ENCODE peak calls at places on chromosomes 3 and 15, in eight cellular contexts. A is H9; T is OCI-LY7; Z is SK-N-MC; V is fibroblast of lung; E is CD8-positive, alpha-beta T cell; K is uterus; N is aorta. L is an unnamed sample.

GRCh38 chr15:48582472-48583235 is 62.9 kb downstream of the FBN1 start:
- DNase-seq in Z (no peak), A (no peak), K (no peak), V (peak), E (no peak), T (no peak), N (no peak), L (peak)

GRCh38 chr3:180059351-180059750 is 22.6 kb upstream of the PEX5L start:
- DNase-seq in T (no peak), A (no peak), Z (no peak), V (no peak), K (no peak), N (no peak), E (no peak), L (peak)

GRCh38 chr3:16183601-16184270 is 9.3 kb downstream of the GALNT15 start:
- DNase-seq in K (peak), Z (no peak), E (no peak), V (peak), N (no peak), A (no peak), T (no peak), L (peak)

GRCh38 chr15:83919319-83919830 is 265.5 kb downstream of the ADAMTSL3 start:
- DNase-seq in K (no peak), E (no peak), A (no peak), Z (no peak), T (no peak), V (no peak), N (no peak), L (no peak)

GRCh38 chr3:46971742-46972141 is 4.8 kb downstream of the CCDC12 start:
- DNase-seq in K (no peak), V (no peak), E (peak), A (no peak), Z (no peak), N (no peak), T (peak), L (no peak)

GRCh38 chr3:197241173-197241572 is 57.2 kb downstream of the DLG1 start:
- DNase-seq in A (no peak), Z (no peak), E (no peak), V (no peak), T (no peak), N (no peak), K (no peak), L (peak)

GRCh38 chr3:170914690-170915089 is 6.3 kb upstream of the EIF5A2 start:
- DNase-seq in A (no peak), E (no peak), V (no peak), T (no peak), K (no peak), Z (no peak), N (no peak), L (no peak)

GRCh38 chr3:159806412-159806811 is 182.2 kb upstream of the IL12A start:
- DNase-seq in T (no peak), A (no peak), V (peak), E (no peak), Z (no peak), K (peak), N (no peak), L (no peak)

GRCh38 chr3:68220832-68221231 is 566.4 kb upstream of the SUCLG2 start:
- DNase-seq in A (no peak), N (no peak), V (no peak), T (no peak), E (no peak), Z (no peak), K (no peak), L (no peak)

GRCh38 chr3:53841296-53841695 is 4.9 kb downstream of the CHDH start:
- DNase-seq in A (no peak), T (no peak), K (no peak), N (no peak), E (no peak), V (no peak), Z (no peak), L (no peak)

GRCh38 chr3:68560728-68561127 is 371.6 kb downstream of the TAFA4 start:
- DNase-seq in V (no peak), Z (no peak), K (no peak), A (no peak), N (no peak), T (no peak), E (no peak), L (no peak)

GRCh38 chr3:116059421-116060096 is 385.7 kb downstream of the LSAMP start:
- DNase-seq in V (peak), T (no peak), N (no peak), A (peak), Z (peak), K (no peak), E (no peak), L (peak)

GRCh38 chr3:31878231-31878838 is 102.7 kb downstream of the OSBPL10 start:
- DNase-seq in E (no peak), V (peak), A (no peak), K (no peak), T (no peak), Z (no peak), N (no peak), L (peak)

GRCh38 chr15:34656005-34656604 is 72.7 kb upstream of the GOLGA8B start:
- DNase-seq in K (no peak), V (no peak), N (no peak), A (no peak), Z (no peak), T (no peak), E (no peak), L (no peak)

GRCh38 chr3:165696496-165696895 is 140.7 kb downstream of the BCHE start:
- DNase-seq in V (no peak), E (no peak), T (no peak), A (no peak), Z (no peak), N (no peak), K (no peak), L (no peak)

GRCh38 chr3:46669191-46669999 is 24.1 kb downstream of the ALS2CL start:
- DNase-seq in N (peak), T (no peak), E (no peak), K (no peak), A (peak), V (no peak), Z (no peak), L (no peak)

GRCh38 chr15:25347707-25348106 is 91.1 kb downstream of the UBE3A start:
- DNase-seq in K (no peak), Z (no peak), A (no peak), E (no peak), N (no peak), T (no peak), V (no peak), L (no peak)

GRCh38 chr15:61726166-61726565 is 334.1 kb downstream of the VPS13C start:
- DNase-seq in T (no peak), Z (no peak), K (no peak), N (no peak), V (no peak), E (no peak), A (no peak), L (no peak)

GRCh38 chr3:196632033-196632751 is 7.3 kb upstream of the NRROS start:
- DNase-seq in E (peak), K (peak), A (peak), V (peak), N (peak), Z (peak), T (peak), L (peak)

GRCh38 chr15:41887161-41887560 is 6.7 kb downstream of the SPTBN5 start:
- DNase-seq in T (no peak), Z (no peak), N (no peak), A (no peak), E (no peak), V (no peak), K (no peak), L (no peak)

GRCh38 chr3:94378322-94378721 is 315.5 kb downstream of the NSUN3 start:
- DNase-seq in A (no peak), K (no peak), T (no peak), Z (no peak), N (no peak), E (no peak), V (no peak), L (no peak)

GRCh38 chr15:42152196-42152920 is 4.1 kb downstream of the PLA2G4F start:
- DNase-seq in A (no peak), T (no peak), N (no peak), Z (no peak), K (no peak), E (no peak), V (no peak), L (no peak)

GRCh38 chr3:13275376-13276005 is 144.6 kb downstream of the NUP210 start:
- DNase-seq in A (no peak), E (no peak), N (peak), T (no peak), Z (no peak), K (no peak), V (no peak), L (no peak)

GRCh38 chr15:75947117-75947516 is 43.4 kb downstream of the FBXO22 start:
- DNase-seq in E (no peak), A (no peak), V (peak), T (no peak), K (no peak), Z (no peak), N (no peak), L (peak)

GRCh38 chr3:151226825-151227224 is 23.8 kb upstream of the GPR171 start:
- DNase-seq in E (no peak), N (no peak), A (no peak), K (no peak), T (no peak), V (no peak), Z (no peak), L (no peak)

GRCh38 chr3:151224268-151224909 is 21.4 kb upstream of the GPR171 start:
- DNase-seq in T (no peak), A (no peak), N (no peak), Z (no peak), K (no peak), E (no peak), V (no peak), L (no peak)

GRCh38 chr3:151227438-151228290 is 24.6 kb upstream of the GPR171 start:
- DNase-seq in N (peak), V (peak), T (peak), Z (peak), E (peak), K (peak), A (peak), L (peak)

GRCh38 chr3:151226088-151226563 is 23.1 kb upstream of the GPR171 start:
- DNase-seq in N (no peak), T (no peak), K (no peak), E (no peak), Z (no peak), V (peak), A (no peak), L (peak)

DNA sequence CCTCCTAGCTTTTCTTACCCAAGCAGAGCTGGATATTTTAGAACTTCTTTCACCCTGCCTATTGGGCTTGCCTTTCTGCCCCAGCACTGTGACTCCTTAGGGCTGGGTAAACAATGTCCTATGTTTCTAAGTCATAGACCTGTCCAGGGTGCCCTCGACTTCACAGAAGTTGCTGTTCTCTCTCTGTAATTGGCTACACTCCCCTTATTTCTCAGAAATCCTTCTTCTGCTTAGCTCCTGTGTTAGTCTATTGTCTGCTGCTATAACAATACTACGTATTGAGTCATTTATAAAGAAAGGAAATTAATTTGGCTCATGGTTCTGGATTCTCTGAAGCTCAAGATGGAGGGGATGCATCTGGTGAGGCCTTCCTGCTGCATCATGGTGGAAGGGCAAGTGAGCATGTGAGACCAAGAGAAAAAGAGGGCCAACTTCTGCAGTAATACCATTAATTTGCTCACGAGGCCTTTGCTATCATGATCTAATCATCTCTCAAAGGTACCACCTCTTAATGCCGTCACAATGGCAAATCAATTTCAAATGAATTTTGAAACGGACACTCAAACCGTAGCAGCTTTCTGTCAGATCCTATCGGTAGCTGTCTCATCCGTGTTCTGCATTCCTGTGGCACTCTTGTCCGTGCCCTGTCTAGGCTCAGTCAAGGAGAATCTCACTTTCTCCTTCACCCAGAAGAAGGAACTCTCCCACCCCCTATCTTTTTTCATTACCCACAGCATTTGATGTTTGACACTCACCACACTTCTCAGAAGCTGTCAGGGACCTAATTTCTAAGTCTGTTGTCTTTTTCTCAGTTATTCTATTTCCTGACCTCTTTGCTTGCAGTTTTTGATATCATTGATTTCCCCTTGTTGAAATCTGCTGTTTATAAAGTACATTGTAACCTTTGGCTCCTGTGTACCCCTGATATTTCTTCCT is 22.3 kb upstream of the GPR171 start:
- DNase-seq in A (no peak), E (no peak), Z (no peak), K (no peak), N (no peak), V (no peak), T (no peak), L (no peak)
- H3K27ac ChIP-seq in A (no peak), E (no peak), Z (no peak), K (no peak), N (no peak), V (no peak), T (no peak), L (peak)

GRCh38 chr15:71154607-71155200 is 39.4 kb downstream of the THSD4 start:
- DNase-seq in V (no peak), N (no peak), Z (no peak), A (no peak), E (no peak), K (no peak), T (no peak), L (no peak)
- H3K27ac ChIP-seq in V (no peak), N (no peak), Z (no peak), A (no peak), E (no peak), K (no peak), T (no peak), L (no peak)

GRCh38 chr3:152667267-152667666 is 167.7 kb upstream of the P2RY1 start:
- DNase-seq in V (no peak), Z (no peak), E (no peak), N (no peak), T (no peak), A (no peak), K (no peak), L (no peak)

GRCh38 chr3:152669560-152669959 is 165.4 kb upstream of the P2RY1 start:
- DNase-seq in E (no peak), T (no peak), V (no peak), A (no peak), Z (no peak), N (no peak), K (no peak), L (no peak)

DNA sequence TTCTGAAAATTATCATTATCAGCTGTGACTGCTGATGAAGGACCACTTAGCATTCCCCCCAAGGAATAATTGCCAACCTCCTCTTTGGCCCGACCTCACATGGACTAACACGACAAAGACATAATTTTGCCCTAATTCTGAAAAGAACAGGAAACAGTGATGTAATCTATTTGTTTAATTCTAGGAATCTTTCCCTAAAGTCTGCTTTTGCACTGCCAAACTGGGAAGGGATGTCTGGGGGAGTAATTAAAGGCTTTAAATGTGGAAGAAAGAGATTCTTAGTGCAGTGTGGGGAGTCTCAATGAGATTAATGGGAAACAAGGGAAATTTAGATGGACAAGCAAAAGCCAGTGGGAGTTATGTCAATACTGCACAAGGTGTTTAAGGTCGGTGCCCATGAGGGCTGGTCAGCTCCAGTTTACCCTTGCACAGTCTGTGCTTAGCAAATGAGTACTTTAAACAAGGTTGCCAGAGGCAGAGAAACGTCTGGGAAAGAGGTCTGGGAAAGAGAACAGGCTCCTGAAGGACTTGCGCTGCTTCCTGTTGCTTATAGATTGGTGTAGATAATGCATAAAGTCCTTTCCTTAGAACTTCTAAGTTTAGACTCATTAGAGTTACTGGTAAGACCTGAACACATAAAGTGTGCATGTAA is 162.8 kb upstream of the P2RY1 start:
- DNase-seq in T (no peak), A (no peak), N (no peak), E (no peak), V (no peak), K (no peak), Z (peak), L (no peak)
- H3K27ac ChIP-seq in T (no peak), A (no peak), N (no peak), E (no peak), V (no peak), K (no peak), Z (no peak), L (no peak)

GRCh38 chr3:62199126-62199525 is 174.2 kb downstream of the FEZF2 start:
- DNase-seq in T (no peak), E (no peak), A (no peak), N (no peak), V (no peak), K (no peak), Z (no peak), L (no peak)

GRCh38 chr3:62203152-62203551 is 170.2 kb downstream of the FEZF2 start:
- DNase-seq in A (no peak), T (no peak), E (no peak), K (no peak), Z (no peak), V (no peak), N (no peak), L (no peak)

GRCh38 chr3:62207197-62207596 is 166.2 kb downstream of the FEZF2 start:
- DNase-seq in N (no peak), A (no peak), E (no peak), T (no peak), V (no peak), Z (no peak), K (no peak), L (no peak)

GRCh38 chr3:62201438-62202035 is 171.8 kb downstream of the FEZF2 start:
- DNase-seq in N (no peak), E (no peak), Z (no peak), A (no peak), K (no peak), T (peak), V (peak), L (peak)

GRCh38 chr3:62203561-62203960 is 169.8 kb downstream of the FEZF2 start:
- DNase-seq in K (no peak), A (no peak), V (no peak), N (no peak), E (no peak), Z (no peak), T (no peak), L (no peak)
- H3K27ac ChIP-seq in K (no peak), A (no peak), V (no peak), N (no peak), E (no peak), Z (no peak), T (no peak), L (no peak)

GRCh38 chr3:4721511-4721911 is 228.4 kb downstream of the ITPR1 start:
- DNase-seq in V (no peak), K (no peak), T (no peak), N (no peak), E (no peak), A (no peak), Z (no peak), L (peak)

GRCh38 chr3:4719011-4719649 is 226.0 kb downstream of the ITPR1 start:
- DNase-seq in T (no peak), N (no peak), Z (no peak), V (no peak), K (no peak), A (no peak), E (no peak), L (no peak)

GRCh38 chr3:4722103-4722502 is 229.0 kb downstream of the ITPR1 start:
- DNase-seq in A (no peak), K (no peak), N (peak), Z (no peak), V (peak), T (no peak), E (no peak), L (peak)

GRCh38 chr3:4718179-4718736 is 225.1 kb downstream of the ITPR1 start:
- DNase-seq in K (no peak), Z (no peak), V (no peak), T (no peak), A (no peak), N (no peak), E (no peak), L (no peak)

GRCh38 chr3:4720316-4721075 is 227.3 kb downstream of the ITPR1 start:
- DNase-seq in T (no peak), K (peak), N (peak), V (peak), A (peak), E (peak), Z (no peak), L (peak)
- H3K27ac ChIP-seq in T (no peak), K (peak), N (no peak), V (peak), A (no peak), E (no peak), Z (no peak), L (peak)

GRCh38 chr3:41173926-41174702 is 25.2 kb upstream of the CTNNB1 start:
- DNase-seq in A (no peak), K (no peak), T (no peak), N (no peak), Z (peak), V (no peak), E (no peak), L (no peak)

GRCh38 chr3:41169038-41169437 is 30.3 kb upstream of the CTNNB1 start:
- DNase-seq in Z (no peak), V (no peak), T (no peak), N (no peak), K (no peak), A (no peak), E (no peak), L (peak)

GRCh38 chr3:41175365-41175764 is 23.9 kb upstream of the CTNNB1 start:
- DNase-seq in N (no peak), T (no peak), A (no peak), E (no peak), Z (no peak), V (no peak), K (no peak), L (no peak)

GRCh38 chr3:41176554-41176953 is 22.8 kb upstream of the CTNNB1 start:
- DNase-seq in T (no peak), E (no peak), K (no peak), Z (no peak), A (no peak), N (no peak), V (peak), L (no peak)

GRCh38 chr3:41174703-41174964 is 24.7 kb upstream of the CTNNB1 start:
- DNase-seq in K (no peak), E (no peak), A (no peak), N (no peak), T (no peak), V (no peak), Z (no peak), L (no peak)
- H3K27ac ChIP-seq in K (no peak), E (no peak), A (no peak), N (no peak), T (no peak), V (no peak), Z (no peak), L (no peak)

DNA sequence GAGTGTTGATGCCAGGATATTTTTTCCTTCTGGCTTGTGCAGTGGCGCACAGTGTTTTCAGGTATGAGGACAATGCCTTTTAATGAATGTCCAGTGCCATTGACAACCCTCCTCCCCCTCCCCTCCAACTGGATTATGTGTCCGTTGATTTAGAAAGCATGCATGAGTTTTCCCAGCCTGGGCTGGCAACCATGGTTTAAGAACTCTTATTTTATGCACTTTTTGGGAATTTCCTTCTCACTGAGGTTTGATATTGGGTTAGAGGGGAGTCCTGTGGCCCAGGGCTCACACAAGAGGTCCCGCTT is 7.3 kb downstream of the ACVR2B start:
- DNase-seq in V (no peak), Z (no peak), E (no peak), K (no peak), N (no peak), A (no peak), T (no peak), L (no peak)
- H3K27ac ChIP-seq in V (no peak), Z (no peak), E (no peak), K (peak), N (no peak), A (no peak), T (no peak), L (no peak)